ENCODE peak calls at places on chromosomes 12 and 14, in five cellular contexts. W, J, N, Z and R are unnamed samples.

GRCh38 chr14:24435998-24436354 is 6.2 kb downstream of the KHNYN start:
- DNase-seq in W (no peak), J (no peak), N (no peak), Z (no peak), R (no peak)

GRCh38 chr12:124319368-124320050 is 24.6 kb downstream of the RFLNA start:
- DNase-seq in W (no peak), J (no peak), N (no peak), Z (no peak), R (no peak)

GRCh38 chr12:8779862-8780261 is 42.6 kb upstream of the A2ML1 start:
- DNase-seq in W (no peak), J (no peak), N (no peak), Z (no peak), R (no peak)

GRCh38 chr12:6092784-6093722 is 31.4 kb downstream of the VWF start:
- DNase-seq in W (peak; percentile 89), J (peak; percentile 94), N (peak; percentile 90), Z (no peak), R (peak; percentile 89)

GRCh38 chr14:71499018-71499417 is 433.2 kb upstream of the RGS6 start:
- DNase-seq in W (no peak), J (no peak), N (no peak), Z (no peak), R (no peak)

GRCh38 chr12:52564582-52564981 is 9.1 kb downstream of the KRT74 start:
- DNase-seq in W (no peak), J (no peak), N (no peak), Z (no peak), R (no peak)

GRCh38 chr14:89004195-89004594 is 179.7 kb downstream of the TTC8 start:
- DNase-seq in W (peak; percentile 45), J (peak; percentile 71), N (peak; percentile 77), Z (no peak), R (no peak)

GRCh38 chr12:64723630-64724029 is 35.6 kb downstream of the GNS start:
- DNase-seq in W (no peak), J (no peak), N (no peak), Z (no peak), R (no peak)

GRCh38 chr14:92088494-92088893 is 17.9 kb downstream of the ATXN3 start:
- DNase-seq in W (no peak), J (no peak), N (no peak), Z (no peak), R (no peak)

GRCh38 chr12:102408487-102409297 is 71.7 kb downstream of the IGF1 start:
- DNase-seq in W (no peak), J (no peak), N (no peak), Z (no peak), R (no peak)

GRCh38 chr12:71004578-71004977 is 84.0 kb upstream of the PTPRR start:
- DNase-seq in W (no peak), J (no peak), N (no peak), Z (no peak), R (no peak)

GRCh38 chr12:110639336-110640178 is 25.6 kb downstream of the TCTN1 start:
- DNase-seq in W (peak; percentile 68), J (peak; percentile 73), N (peak; percentile 79), Z (no peak), R (no peak)

GRCh38 chr12:111971800-111972199 is 41.2 kb downstream of the TMEM116 start:
- DNase-seq in W (no peak), J (no peak), N (no peak), Z (no peak), R (no peak)

GRCh38 chr12:20096430-20096829 is 271.9 kb upstream of the PDE3A start:
- DNase-seq in W (no peak), J (no peak), N (no peak), Z (no peak), R (no peak)

GRCh38 chr14:73368621-73369020 is 89.7 kb downstream of the NUMB start:
- DNase-seq in W (peak; percentile 30), J (no peak), N (peak; percentile 18), Z (no peak), R (no peak)

GRCh38 chr14:20460458-20461229 is 590 bp downstream of the PIP4P1 start:
- DNase-seq in W (no peak), J (peak; percentile 21), N (no peak), Z (peak; percentile 54), R (peak; percentile 66)

GRCh38 chr12:632102-632696 is 31.0 kb downstream of the NINJ2 start:
- DNase-seq in W (peak; percentile 82), J (peak; percentile 85), N (peak; percentile 64), Z (peak; percentile 34), R (no peak)

GRCh38 chr12:109310247-109311125 is 1.4 kb upstream of the FOXN4 start:
- DNase-seq in W (no peak), J (no peak), N (no peak), Z (no peak), R (no peak)

GRCh38 chr12:116964004-116964739 is 53.4 kb downstream of the FBXW8 start:
- DNase-seq in W (no peak), J (no peak), N (no peak), Z (no peak), R (no peak)

GRCh38 chr14:94971750-94972149 is 185.6 kb downstream of the DICER1 start:
- DNase-seq in W (peak; percentile 8), J (no peak), N (no peak), Z (no peak), R (no peak)

GRCh38 chr12:123934829-123935228 is 37.8 kb downstream of the CCDC92 start:
- DNase-seq in W (peak; percentile 20), J (no peak), N (peak; percentile 33), Z (no peak), R (no peak)

GRCh38 chr12:39327965-39328364 is 115.0 kb downstream of the KIF21A start:
- DNase-seq in W (no peak), J (no peak), N (no peak), Z (no peak), R (no peak)

GRCh38 chr12:102513739-102514138 is 33.4 kb upstream of the IGF1 start:
- DNase-seq in W (no peak), J (no peak), N (no peak), Z (no peak), R (no peak)

GRCh38 chr14:32192712-32193373 is 9.0 kb upstream of the RNU6-7 start:
- DNase-seq in W (no peak), J (no peak), N (no peak), Z (no peak), R (no peak)

GRCh38 chr14:44941591-44941990 is 20.2 kb downstream of the KLHL28 start:
- DNase-seq in W (no peak), J (no peak), N (no peak), Z (no peak), R (no peak)

GRCh38 chr14:97832734-97833133 is 1035.6 kb downstream of the VRK1 start:
- DNase-seq in W (no peak), J (no peak), N (no peak), Z (no peak), R (peak; percentile 54)

GRCh38 chr12:12333407-12333831 is 16.6 kb downstream of the MANSC1 start:
- DNase-seq in W (peak; percentile 85), J (no peak), N (peak; percentile 81), Z (peak; percentile 88), R (no peak)

GRCh38 chr12:56629459-56630179 is 507 bp downstream of the BAZ2A start:
- DNase-seq in W (no peak), J (no peak), N (no peak), Z (peak; percentile 28), R (peak; percentile 72)

GRCh38 chr12:71216725-71217579 is 59.2 kb upstream of the TSPAN8 start:
- DNase-seq in W (peak; percentile 46), J (peak; percentile 39), N (peak; percentile 26), Z (peak; percentile 50), R (peak; percentile 24)

GRCh38 chr12:51922762-51923505 is 15.6 kb downstream of the ACVRL1 start:
- DNase-seq in W (peak; percentile 76), J (no peak), N (peak; percentile 76), Z (peak; percentile 53), R (no peak)

GRCh38 chr12:130636370-130636769 is 79.7 kb downstream of the RIMBP2 start:
- DNase-seq in W (no peak), J (no peak), N (no peak), Z (no peak), R (no peak)

GRCh38 chr12:56885316-56885715 is 48.9 kb downstream of the SDR9C7 start:
- DNase-seq in W (no peak), J (no peak), N (no peak), Z (no peak), R (no peak)

GRCh38 chr14:37172024-37172869 is at the start of gene SLC25A21:
- DNase-seq in W (peak; percentile 84), J (peak; percentile 87), N (peak; percentile 89), Z (peak; percentile 78), R (peak; percentile 93)
- TF ChIP-seq CTCF in W (peak; percentile 8), J (peak; percentile 26), N (peak; percentile 14), Z (no peak), R (no peak)

DNA sequence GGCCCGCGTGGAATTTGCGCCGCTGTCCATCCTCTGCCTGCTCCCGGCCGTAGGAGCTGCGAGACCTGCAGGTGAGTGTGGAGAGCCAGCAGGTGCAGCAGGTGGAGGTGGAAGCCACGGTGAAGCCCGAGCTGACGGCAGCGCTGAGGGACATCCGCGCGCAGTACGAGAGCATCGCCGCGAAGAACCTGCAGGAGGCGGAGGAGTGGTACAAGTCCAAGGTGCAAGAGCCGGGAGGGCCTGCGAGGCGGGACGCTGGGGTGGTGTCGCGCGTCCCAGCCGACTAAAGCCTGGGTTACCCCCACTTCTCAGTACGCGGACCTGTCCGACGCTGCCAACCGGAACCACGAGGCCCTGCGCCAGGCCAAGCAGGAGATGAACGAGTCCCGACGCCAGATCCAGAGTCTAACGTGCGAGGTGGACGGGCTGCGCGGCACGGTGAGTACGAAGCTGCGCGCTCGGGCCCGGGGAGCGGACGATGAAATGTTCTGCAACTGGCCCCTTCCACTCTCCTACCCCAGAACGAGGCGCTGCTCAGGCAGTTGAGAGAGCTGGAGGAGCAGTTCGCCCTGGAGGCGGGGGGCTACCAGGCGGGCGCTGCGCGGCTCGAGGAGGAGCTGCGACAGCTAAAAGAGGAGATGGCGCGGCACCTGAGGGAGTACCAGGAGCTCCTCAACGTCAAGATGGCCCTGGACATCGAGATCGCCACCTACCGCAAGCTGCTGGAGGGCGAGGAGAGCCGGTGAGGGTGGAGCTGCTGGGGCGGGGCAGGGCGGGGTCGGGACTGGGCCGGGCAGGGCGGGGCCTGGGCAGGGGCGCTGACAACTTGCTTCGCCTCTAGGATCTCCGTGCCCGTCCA is 2.1 kb downstream of the PRPH start:
- DNase-seq in W (no peak), J (peak; percentile 14), N (no peak), Z (peak; percentile 51), R (peak; percentile 49)
- TF ChIP-seq CTCF in W (no peak), J (peak; percentile 17), N (no peak), Z (no peak), R (no peak)

DNA sequence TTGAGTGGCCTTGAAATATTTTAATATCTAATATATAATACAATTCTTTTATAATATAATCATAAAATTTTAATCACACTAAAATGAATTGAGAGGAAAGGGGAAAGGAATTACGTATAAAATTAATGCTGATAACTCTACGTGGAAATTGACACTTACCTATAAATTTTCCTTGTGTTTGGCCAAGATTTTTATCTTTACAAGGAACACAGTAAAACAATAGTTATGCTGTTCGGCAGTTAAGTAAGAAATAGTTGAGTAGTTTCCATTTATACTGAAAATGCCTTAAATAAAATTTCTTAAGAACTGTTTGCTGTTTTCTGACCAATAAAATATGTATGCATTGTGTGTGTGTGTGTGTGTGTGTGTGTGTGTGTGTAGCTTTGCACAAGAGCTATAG is 294.4 kb downstream of the LRFN5 start:
- DNase-seq in W (no peak), J (no peak), N (no peak), Z (no peak), R (no peak)
- TF ChIP-seq CTCF in W (no peak), J (no peak), N (no peak), Z (no peak), R (no peak)

DNA sequence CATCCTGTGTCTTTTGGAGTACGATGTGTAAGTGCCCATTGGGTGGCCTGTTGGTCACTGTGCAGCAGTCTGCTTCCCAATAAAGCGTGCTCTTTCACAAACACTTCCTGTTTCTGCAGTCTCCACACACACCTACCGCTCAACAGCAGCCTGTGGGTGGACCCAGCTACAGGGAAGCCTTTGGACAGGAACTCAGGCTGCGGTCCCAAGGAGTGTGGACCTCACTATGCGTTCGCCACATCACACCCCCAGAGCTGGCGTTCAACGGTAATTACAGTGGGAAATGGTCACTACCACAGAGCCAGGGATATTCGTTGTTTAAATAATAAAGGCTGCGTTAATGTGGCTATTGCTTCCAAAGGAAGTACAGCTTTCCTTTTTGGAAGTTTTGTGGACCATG is 16.2 kb downstream of the PSMC1 start:
- DNase-seq in W (peak; percentile 33), J (no peak), N (no peak), Z (no peak), R (peak; percentile 62)
- TF ChIP-seq CTCF in W (no peak), J (no peak), N (no peak), Z (no peak), R (no peak)